ENCODE peak calls at places on chromosomes 3 and 15, in eight cellular contexts. One of them, this sample, is unnamed.

GRCh38 chr3:135456182-135456790 is 509.2 kb upstream of the PPP2R3A start:
- DNase-seq in tibial nerve: no peak
- DNase-seq in AG10803: no peak
- DNase-seq in gastrocnemius medialis: no peak
- DNase-seq in Peyer's patch: no peak
- DNase-seq in DND-41: no peak
- DNase-seq in IMR-90: no peak
- DNase-seq in GM23338: peak; percentile 72
- DNase-seq in this sample: no peak

GRCh38 chr3:124731760-124732159 is 1.5 kb downstream of the UMPS start:
- DNase-seq in tibial nerve: no peak
- DNase-seq in AG10803: no peak
- DNase-seq in gastrocnemius medialis: no peak
- DNase-seq in Peyer's patch: no peak
- DNase-seq in DND-41: no peak
- DNase-seq in IMR-90: no peak
- DNase-seq in GM23338: no peak
- DNase-seq in this sample: no peak

GRCh38 chr15:70799667-70800450 is 36.5 kb upstream of the UACA start:
- DNase-seq in tibial nerve: peak; percentile 66
- DNase-seq in AG10803: peak; percentile 98
- DNase-seq in gastrocnemius medialis: peak; percentile 30
- DNase-seq in Peyer's patch: no peak
- DNase-seq in DND-41: no peak
- DNase-seq in IMR-90: peak; percentile 99
- DNase-seq in GM23338: no peak
- DNase-seq in this sample: no peak

GRCh38 chr3:160665784-160666526 is 11.0 kb upstream of the ARL14 start:
- DNase-seq in tibial nerve: no peak
- DNase-seq in AG10803: peak; percentile 75
- DNase-seq in gastrocnemius medialis: no peak
- DNase-seq in Peyer's patch: no peak
- DNase-seq in DND-41: peak; percentile 41
- DNase-seq in IMR-90: peak; percentile 91
- DNase-seq in GM23338: no peak
- DNase-seq in this sample: peak; percentile 25

GRCh38 chr15:27353837-27354236 is 382.9 kb downstream of the GABRG3 start:
- DNase-seq in tibial nerve: no peak
- DNase-seq in AG10803: peak; percentile 3
- DNase-seq in gastrocnemius medialis: no peak
- DNase-seq in Peyer's patch: no peak
- DNase-seq in DND-41: no peak
- DNase-seq in IMR-90: no peak
- DNase-seq in GM23338: no peak
- DNase-seq in this sample: no peak

GRCh38 chr15:35630570-35630969 is 84.6 kb upstream of the DPH6 start:
- DNase-seq in tibial nerve: peak; percentile 38
- DNase-seq in AG10803: peak; percentile 38
- DNase-seq in gastrocnemius medialis: peak; percentile 58
- DNase-seq in Peyer's patch: no peak
- DNase-seq in DND-41: no peak
- DNase-seq in IMR-90: no peak
- DNase-seq in GM23338: no peak
- DNase-seq in this sample: no peak

GRCh38 chr15:99727733-99728132 is 5.5 kb downstream of the LYSMD4 start:
- DNase-seq in tibial nerve: no peak
- DNase-seq in AG10803: no peak
- DNase-seq in gastrocnemius medialis: no peak
- DNase-seq in Peyer's patch: no peak
- DNase-seq in DND-41: no peak
- DNase-seq in IMR-90: no peak
- DNase-seq in GM23338: no peak
- DNase-seq in this sample: no peak

GRCh38 chr15:66827039-66827697 is 125.1 kb downstream of the SMAD6 start:
- DNase-seq in tibial nerve: no peak
- DNase-seq in AG10803: no peak
- DNase-seq in gastrocnemius medialis: no peak
- DNase-seq in Peyer's patch: no peak
- DNase-seq in DND-41: no peak
- DNase-seq in IMR-90: no peak
- DNase-seq in GM23338: peak; percentile 60
- DNase-seq in this sample: no peak

GRCh38 chr15:31339558-31339895 is 12.9 kb downstream of the KLF13 start:
- DNase-seq in tibial nerve: no peak
- DNase-seq in AG10803: no peak
- DNase-seq in gastrocnemius medialis: no peak
- DNase-seq in Peyer's patch: peak; percentile 47
- DNase-seq in DND-41: no peak
- DNase-seq in IMR-90: no peak
- DNase-seq in GM23338: no peak
- DNase-seq in this sample: no peak

GRCh38 chr15:41581110-41581509 is 22.1 kb downstream of the TYRO3 start:
- DNase-seq in tibial nerve: no peak
- DNase-seq in AG10803: no peak
- DNase-seq in gastrocnemius medialis: no peak
- DNase-seq in Peyer's patch: no peak
- DNase-seq in DND-41: no peak
- DNase-seq in IMR-90: no peak
- DNase-seq in GM23338: peak; percentile 85
- DNase-seq in this sample: peak; percentile 13

GRCh38 chr15:74134387-74135027 is 4.1 kb downstream of the ISLR2 start:
- DNase-seq in tibial nerve: no peak
- DNase-seq in AG10803: peak; percentile 45
- DNase-seq in gastrocnemius medialis: no peak
- DNase-seq in Peyer's patch: peak; percentile 58
- DNase-seq in DND-41: no peak
- DNase-seq in IMR-90: peak; percentile 23
- DNase-seq in GM23338: peak; percentile 86
- DNase-seq in this sample: peak; percentile 42
- TF ChIP-seq CTCF in tibial nerve: no peak
- TF ChIP-seq CTCF in AG10803: peak; percentile 62
- TF ChIP-seq CTCF in gastrocnemius medialis: peak; percentile 10
- TF ChIP-seq CTCF in Peyer's patch: peak; percentile 33
- TF ChIP-seq CTCF in DND-41: peak; percentile 4
- TF ChIP-seq CTCF in IMR-90: peak; percentile 49
- TF ChIP-seq CTCF in GM23338: peak; percentile 67
- TF ChIP-seq CTCF in this sample: peak; percentile 47

GRCh38 chr15:49227602-49228001 is 57.6 kb downstream of the GALK2 start:
- DNase-seq in tibial nerve: no peak
- DNase-seq in AG10803: no peak
- DNase-seq in gastrocnemius medialis: no peak
- DNase-seq in Peyer's patch: no peak
- DNase-seq in DND-41: no peak
- DNase-seq in IMR-90: no peak
- DNase-seq in GM23338: no peak
- DNase-seq in this sample: no peak

GRCh38 chr15:49223536-49224274 is 53.7 kb downstream of the GALK2 start:
- DNase-seq in tibial nerve: no peak
- DNase-seq in AG10803: peak; percentile 74
- DNase-seq in gastrocnemius medialis: no peak
- DNase-seq in Peyer's patch: no peak
- DNase-seq in DND-41: no peak
- DNase-seq in IMR-90: no peak
- DNase-seq in GM23338: no peak
- DNase-seq in this sample: no peak

GRCh38 chr15:49229922-49230321 is 59.9 kb downstream of the GALK2 start:
- DNase-seq in tibial nerve: no peak
- DNase-seq in AG10803: no peak
- DNase-seq in gastrocnemius medialis: no peak
- DNase-seq in Peyer's patch: no peak
- DNase-seq in DND-41: peak; percentile 17
- DNase-seq in IMR-90: no peak
- DNase-seq in GM23338: no peak
- DNase-seq in this sample: no peak

DNA sequence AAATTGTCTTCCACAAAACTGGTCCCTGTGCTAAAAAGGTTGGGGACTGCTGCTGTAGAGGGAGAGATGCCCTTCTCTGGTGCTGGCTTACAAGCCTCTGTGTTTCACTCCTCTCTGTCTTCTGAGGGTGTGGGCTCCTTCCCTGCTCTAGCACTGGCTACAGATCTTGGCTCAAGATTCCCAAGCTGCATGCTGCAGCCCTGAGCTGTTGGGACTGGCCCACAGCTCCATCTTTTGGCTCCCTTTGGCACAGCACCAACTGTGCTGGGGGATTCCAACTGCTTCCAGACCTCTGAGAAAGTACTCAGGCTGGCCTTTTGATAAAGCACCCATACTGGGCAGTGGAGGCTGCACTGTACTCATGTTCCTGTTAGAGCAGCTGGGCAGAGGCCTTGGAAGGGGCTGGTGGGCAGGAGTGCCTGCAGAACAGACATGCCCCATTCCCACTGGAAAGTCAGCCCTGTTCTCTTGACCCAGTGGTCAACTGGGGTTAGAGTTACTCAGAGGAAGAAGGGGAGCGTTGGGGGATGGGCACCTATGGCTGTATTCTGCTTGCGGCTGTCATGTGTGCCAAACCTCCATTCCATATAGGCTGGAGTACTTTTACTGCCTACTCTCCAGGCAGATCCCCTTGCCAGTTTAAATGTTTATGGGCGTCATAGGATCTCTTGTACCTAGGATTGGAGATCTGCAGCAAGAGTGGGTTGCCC is 55.7 kb downstream of the GALK2 start:
- DNase-seq in tibial nerve: no peak
- DNase-seq in AG10803: no peak
- DNase-seq in gastrocnemius medialis: no peak
- DNase-seq in Peyer's patch: no peak
- DNase-seq in DND-41: no peak
- DNase-seq in IMR-90: peak; percentile 60
- DNase-seq in GM23338: peak; percentile 88
- DNase-seq in this sample: no peak
- TF ChIP-seq CTCF in tibial nerve: no peak
- TF ChIP-seq CTCF in AG10803: no peak
- TF ChIP-seq CTCF in gastrocnemius medialis: no peak
- TF ChIP-seq CTCF in Peyer's patch: no peak
- TF ChIP-seq CTCF in DND-41: peak; percentile 35
- TF ChIP-seq CTCF in IMR-90: peak; percentile 37
- TF ChIP-seq CTCF in GM23338: peak; percentile 81
- TF ChIP-seq CTCF in this sample: no peak

DNA sequence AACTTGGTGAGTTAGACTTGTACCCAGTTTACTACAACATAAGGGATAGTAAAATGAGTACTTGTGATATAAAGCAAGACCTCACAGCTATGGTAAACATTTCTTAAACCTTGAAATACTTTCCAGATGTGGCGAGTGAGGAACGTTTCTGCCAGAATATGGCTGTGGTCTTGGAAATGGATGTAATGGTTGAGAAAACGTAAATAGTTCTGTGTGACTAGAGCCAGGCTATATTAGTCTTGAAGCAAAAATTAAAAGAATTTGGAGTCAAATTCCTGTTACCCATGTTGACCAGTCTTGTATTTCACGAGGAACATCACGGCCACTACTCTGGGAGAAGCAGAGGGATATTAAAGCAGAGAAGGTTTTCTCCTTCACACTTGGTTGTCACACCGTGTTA is 15.3 kb downstream of the OR4F15 start:
- DNase-seq in tibial nerve: no peak
- DNase-seq in AG10803: peak; percentile 85
- DNase-seq in gastrocnemius medialis: no peak
- DNase-seq in Peyer's patch: no peak
- DNase-seq in DND-41: no peak
- DNase-seq in IMR-90: peak; percentile 92
- DNase-seq in GM23338: no peak
- DNase-seq in this sample: no peak
- TF ChIP-seq CTCF in tibial nerve: no peak
- TF ChIP-seq CTCF in AG10803: no peak
- TF ChIP-seq CTCF in gastrocnemius medialis: no peak
- TF ChIP-seq CTCF in Peyer's patch: no peak
- TF ChIP-seq CTCF in DND-41: no peak
- TF ChIP-seq CTCF in IMR-90: no peak
- TF ChIP-seq CTCF in GM23338: no peak
- TF ChIP-seq CTCF in this sample: no peak

GRCh38 chr3:46717447-46718231 is at the start of gene PRSS50:
- DNase-seq in tibial nerve: no peak
- DNase-seq in AG10803: no peak
- DNase-seq in gastrocnemius medialis: no peak
- DNase-seq in Peyer's patch: peak; percentile 42
- DNase-seq in DND-41: peak; percentile 12
- DNase-seq in IMR-90: no peak
- DNase-seq in GM23338: peak; percentile 90
- DNase-seq in this sample: peak; percentile 59
- TF ChIP-seq CTCF in tibial nerve: no peak
- TF ChIP-seq CTCF in AG10803: peak; percentile 7
- TF ChIP-seq CTCF in gastrocnemius medialis: no peak
- TF ChIP-seq CTCF in Peyer's patch: no peak
- TF ChIP-seq CTCF in DND-41: peak; percentile 41
- TF ChIP-seq CTCF in IMR-90: peak; percentile 48
- TF ChIP-seq CTCF in GM23338: peak; percentile 82
- TF ChIP-seq CTCF in this sample: peak; percentile 77

DNA sequence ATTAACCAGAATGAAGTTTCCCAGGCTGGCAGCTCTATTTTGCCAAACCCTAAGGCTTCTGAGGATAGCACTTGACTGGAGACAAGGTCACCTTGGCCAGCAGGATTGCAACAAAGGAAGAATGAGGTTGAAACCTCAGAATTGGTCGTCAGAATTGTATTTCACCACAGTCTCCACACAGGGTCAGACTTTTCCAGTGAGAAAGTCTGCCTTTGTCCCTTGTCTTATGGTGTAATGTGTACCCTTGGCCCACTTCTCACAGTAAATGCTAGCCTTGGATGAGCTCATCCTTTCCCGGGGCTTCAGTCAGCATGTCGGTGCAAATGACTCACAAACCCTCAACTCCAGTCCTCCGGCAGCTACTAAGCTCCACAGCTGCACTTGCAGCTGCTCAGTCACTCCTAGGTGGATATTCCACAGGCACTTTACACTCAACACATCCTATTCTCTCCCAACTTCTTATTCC is 19.7 kb downstream of the SSR3 start:
- DNase-seq in tibial nerve: peak; percentile 79
- DNase-seq in AG10803: peak; percentile 98
- DNase-seq in gastrocnemius medialis: peak; percentile 66
- DNase-seq in Peyer's patch: no peak
- DNase-seq in DND-41: no peak
- DNase-seq in IMR-90: peak; percentile 100
- DNase-seq in GM23338: peak; percentile 39
- DNase-seq in this sample: peak; percentile 47
- TF ChIP-seq CTCF in tibial nerve: peak; percentile 56
- TF ChIP-seq CTCF in AG10803: peak; percentile 54
- TF ChIP-seq CTCF in gastrocnemius medialis: no peak
- TF ChIP-seq CTCF in Peyer's patch: no peak
- TF ChIP-seq CTCF in DND-41: no peak
- TF ChIP-seq CTCF in IMR-90: peak; percentile 53
- TF ChIP-seq CTCF in GM23338: no peak
- TF ChIP-seq CTCF in this sample: no peak

GRCh38 chr3:180922242-180922641 is 9.8 kb downstream of the FXR1 start:
- DNase-seq in tibial nerve: no peak
- DNase-seq in AG10803: no peak
- DNase-seq in gastrocnemius medialis: no peak
- DNase-seq in Peyer's patch: no peak
- DNase-seq in DND-41: no peak
- DNase-seq in IMR-90: no peak
- DNase-seq in GM23338: no peak
- DNase-seq in this sample: no peak
- TF ChIP-seq CTCF in tibial nerve: no peak
- TF ChIP-seq CTCF in AG10803: no peak
- TF ChIP-seq CTCF in gastrocnemius medialis: no peak
- TF ChIP-seq CTCF in Peyer's patch: no peak
- TF ChIP-seq CTCF in DND-41: no peak
- TF ChIP-seq CTCF in IMR-90: no peak
- TF ChIP-seq CTCF in GM23338: no peak
- TF ChIP-seq CTCF in this sample: no peak

GRCh38 chr15:78372880-78373279 is 32.7 kb downstream of the CRABP1 start:
- DNase-seq in tibial nerve: no peak
- DNase-seq in AG10803: no peak
- DNase-seq in gastrocnemius medialis: no peak
- DNase-seq in Peyer's patch: peak; percentile 87
- DNase-seq in DND-41: no peak
- DNase-seq in IMR-90: no peak
- DNase-seq in GM23338: peak; percentile 41
- DNase-seq in this sample: no peak
- TF ChIP-seq CTCF in tibial nerve: no peak
- TF ChIP-seq CTCF in AG10803: no peak
- TF ChIP-seq CTCF in gastrocnemius medialis: no peak
- TF ChIP-seq CTCF in Peyer's patch: no peak
- TF ChIP-seq CTCF in DND-41: no peak
- TF ChIP-seq CTCF in IMR-90: no peak
- TF ChIP-seq CTCF in GM23338: no peak
- TF ChIP-seq CTCF in this sample: no peak

This sample was measured in activated CD8-positive, alpha-beta T cell treated with anti-CD3 and anti-CD28 coated beads for 36 hours.